ENCODE peak calls at places on chromosome 4, in four cellular contexts. V is stimulated activated CD8-positive, alpha-beta memory T cell treated with anti-CD3 and anti-CD28 coated beads, Interleukin-7, amount 100 ng/mL, for 1 hour; M is NT2/D1; F is Peyer's patch. B is an unnamed sample.

GRCh38 chr4:108030332-108030731 is 40.6 kb downstream of the HADH start:
- DNase-seq in M (peak; percentile 33), V (peak; percentile 26), F (peak; percentile 66), B (peak; percentile 43)

GRCh38 chr4:179307297-179308136 is 1865.3 kb upstream of the AGA start:
- DNase-seq in F (peak; percentile 46), V (no peak), M (peak; percentile 25), B (peak; percentile 45)

GRCh38 chr4:102640669-102641068 is 120.1 kb downstream of the MANBA start:
- DNase-seq in M (no peak), V (no peak), F (no peak), B (no peak)

GRCh38 chr4:103075435-103075893 is 1.1 kb downstream of the SLC9B2 start:
- DNase-seq in F (no peak), V (no peak), M (no peak), B (no peak)

GRCh38 chr4:63717384-63717783 is 691.9 kb downstream of the TECRL start:
- DNase-seq in M (peak; percentile 18), V (no peak), F (no peak), B (peak; percentile 20)

GRCh38 chr4:186934841-186935443 is 211.3 kb upstream of the FAT1 start:
- DNase-seq in F (no peak), V (no peak), M (no peak), B (no peak)

GRCh38 chr4:112127736-112128322 is 17.4 kb upstream of the FAM241A start:
- DNase-seq in V (no peak), F (no peak), M (no peak), B (no peak)

GRCh38 chr4:41679991-41680390 is 68.5 kb downstream of the PHOX2B start:
- DNase-seq in V (no peak), M (no peak), F (no peak), B (no peak)

GRCh38 chr4:94970650-94971049 is 212.9 kb downstream of the BMPR1B start:
- DNase-seq in M (no peak), V (no peak), F (no peak), B (no peak)

B was measured in HEK293T.